ENCODE peak calls at places on chromosomes 4 and X, in six cellular contexts. R, F, Z, L, W and M are unnamed samples.

GRCh38 chr4:6044805-6045204 is 26.6 kb upstream of the C4orf50 start:
- DNase-seq in W (no peak), L (no peak), Z (no peak), F (no peak), R (no peak), M (no peak)

GRCh38 chr4:107856901-107857300 is 32.2 kb downstream of the SGMS2 start:
- DNase-seq in Z (no peak), W (no peak), L (no peak), R (no peak), F (no peak), M (no peak)

GRCh38 chr4:119261986-119262385 is 49.5 kb downstream of the USP53 start:
- DNase-seq in F (no peak), Z (no peak), R (no peak), L (no peak), W (no peak), M (no peak)

GRCh38 chr4:7155611-7156071 is 36.7 kb upstream of the SORCS2 start:
- DNase-seq in F (no peak), Z (peak), L (peak), R (no peak), W (no peak), M (no peak)

GRCh38 chr4:147733614-147734344 is 1.9 kb downstream of the ARHGAP10 start:
- DNase-seq in Z (no peak), L (no peak), R (no peak), W (no peak), F (no peak), M (peak)

GRCh38 chr4:158170691-158171455 is 2.0 kb downstream of the GASK1B start:
- DNase-seq in L (peak), R (no peak), Z (peak), F (peak), W (no peak), M (peak)

GRCh38 chrX:22343192-22343591 is 70.5 kb downstream of the CBLL2 start:
- DNase-seq in R (no peak), L (no peak), F (no peak), Z (no peak), W (no peak), M (no peak)

GRCh38 chr4:1686440-1687036 is 2.4 kb upstream of the FAM53A start:
- DNase-seq in F (no peak), L (no peak), R (no peak), Z (no peak), W (no peak), M (no peak)

GRCh38 chr4:145533011-145533410 is 51.4 kb downstream of the SMAD1 start:
- DNase-seq in R (no peak), L (no peak), W (no peak), F (no peak), Z (no peak), M (no peak)

GRCh38 chrX:2801223-2801622 is 27.5 kb upstream of the GYG2 start:
- DNase-seq in Z (no peak), L (no peak), R (no peak), F (no peak), W (no peak), M (no peak)

GRCh38 chr4:41369680-41370079 is 113.0 kb downstream of the UCHL1 start:
- DNase-seq in W (no peak), F (no peak), L (no peak), R (no peak), Z (no peak), M (no peak)

GRCh38 chr4:85102606-85103005 is 136.1 kb upstream of the WDFY3 start:
- DNase-seq in L (no peak), R (no peak), W (peak), F (no peak), Z (no peak), M (no peak)

GRCh38 chrX:65509400-65509799 is 25.2 kb downstream of the LAS1L start:
- DNase-seq in F (no peak), R (no peak), L (no peak), W (no peak), Z (no peak), M (no peak)

GRCh38 chr4:38921151-38921550 is 53.5 kb downstream of the FAM114A1 start:
- DNase-seq in L (no peak), R (no peak), W (no peak), F (no peak), Z (no peak), M (no peak)

GRCh38 chrX:43703211-43703791 is 47.2 kb downstream of the MAOA start:
- DNase-seq in F (no peak), L (no peak), R (no peak), Z (no peak), W (peak), M (no peak)

GRCh38 chr4:970854-971520 is 2.4 kb downstream of the DGKQ start:
- DNase-seq in W (no peak), F (no peak), Z (no peak), R (no peak), L (no peak), M (no peak)

GRCh38 chr4:69489856-69490255 is 5.8 kb downstream of the UGT2B4 start:
- DNase-seq in L (no peak), F (no peak), W (no peak), R (no peak), Z (no peak), M (no peak)

GRCh38 chr4:8191136-8191747 is 7.8 kb upstream of the SH3TC1 start:
- DNase-seq in L (peak), W (peak), Z (peak), F (no peak), R (no peak), M (peak)

GRCh38 chrX:52271212-52271611 is 86.5 kb downstream of the MAGED4 start:
- DNase-seq in F (no peak), L (no peak), W (no peak), R (no peak), Z (no peak), M (no peak)

GRCh38 chrX:2408856-2409255 is 91.9 kb downstream of the DHRSX start:
- DNase-seq in L (no peak), R (no peak), F (no peak), Z (no peak), W (no peak), M (no peak)

GRCh38 chr4:40918330-40918729 is 168.6 kb downstream of the NSUN7 start:
- DNase-seq in F (no peak), W (peak), Z (peak), L (peak), R (no peak), M (peak)

GRCh38 chr4:184315675-184316359 is 98.1 kb upstream of the ENPP6 start:
- DNase-seq in L (no peak), W (no peak), R (no peak), Z (no peak), F (no peak), M (no peak)

GRCh38 chrX:115400960-115401359 is 111.4 kb downstream of the LUZP4 start:
- DNase-seq in Z (no peak), F (no peak), W (peak), R (no peak), L (no peak), M (no peak)

GRCh38 chr4:122766950-122767349 is 34.4 kb downstream of the BBS12 start:
- DNase-seq in L (no peak), R (no peak), W (no peak), Z (no peak), F (no peak), M (no peak)

GRCh38 chr4:68267433-68267944 is 22.0 kb upstream of the TMPRSS11B start:
- DNase-seq in F (no peak), L (no peak), Z (no peak), R (no peak), W (peak), M (no peak)

GRCh38 chrX:7133036-7133412 is 14.5 kb upstream of the STS start:
- DNase-seq in W (no peak), Z (no peak), R (no peak), L (peak), F (no peak), M (no peak)

GRCh38 chr4:56215901-56216300 is 171.4 kb downstream of the AASDH start:
- DNase-seq in R (no peak), F (no peak), Z (no peak), L (peak), W (peak), M (no peak)

GRCh38 chrX:50157545-50158125 is 43.2 kb downstream of the AKAP4 start:
- DNase-seq in W (peak), R (no peak), L (peak), Z (no peak), F (no peak), M (no peak)

GRCh38 chrX:152907084-152907651 is 9.3 kb downstream of the ZNF185 start:
- DNase-seq in L (peak), Z (no peak), R (no peak), F (no peak), W (peak), M (no peak)

GRCh38 chrX:11929476-11929875 is 171.4 kb downstream of the MSL3 start:
- DNase-seq in W (no peak), F (no peak), R (no peak), L (no peak), Z (no peak), M (no peak)

GRCh38 chr4:56909083-56909981 is 1.6 kb downstream of the REST start:
- DNase-seq in Z (peak), L (peak), F (peak), W (peak), R (no peak), M (peak)

GRCh38 chr4:42277291-42277690 is 120.0 kb upstream of the SHISA3 start:
- DNase-seq in F (no peak), L (no peak), W (no peak), Z (no peak), R (no peak), M (no peak)

GRCh38 chr4:137755033-137755471 is 222.8 kb upstream of the PCDH18 start:
- DNase-seq in L (no peak), W (peak), Z (no peak), R (no peak), F (no peak), M (no peak)

GRCh38 chr4:153426207-153426886 is 39.8 kb upstream of the TMEM131L start:
- DNase-seq in R (no peak), L (no peak), Z (no peak), W (no peak), F (no peak), M (no peak)

GRCh38 chr4:186203391-186203802 is 12.0 kb downstream of the CYP4V2 start:
- DNase-seq in F (no peak), L (no peak), Z (no peak), R (no peak), W (no peak), M (no peak)

GRCh38 chr4:129326810-129327209 is 230.9 kb downstream of the C4orf33 start:
- DNase-seq in Z (no peak), W (no peak), R (no peak), F (no peak), L (no peak), M (no peak)